ENCODE peak calls at places on chromosomes 7 and 10, in seven cellular contexts. P, J, U, F, B, O and C are unnamed samples.

GRCh38 chr7:99720370-99721128 is 14.4 kb downstream of the CYP3A7 start:
- DNase-seq in P (no peak), J (no peak), U (no peak), F (no peak), B (no peak), O (no peak), C (no peak)

GRCh38 chr10:112972606-112973005 is 22.6 kb downstream of the TCF7L2 start:
- DNase-seq in P (no peak), J (no peak), U (no peak), F (no peak), B (no peak), O (no peak), C (no peak)

GRCh38 chr7:12640299-12641096 is 46.9 kb upstream of the ARL4A start:
- DNase-seq in P (no peak), J (no peak), U (no peak), F (no peak), B (no peak), O (no peak), C (no peak)

GRCh38 chr10:9069136-9069535 is 1014.6 kb downstream of the GATA3 start:
- DNase-seq in P (no peak), J (no peak), U (no peak), F (no peak), B (no peak), O (no peak), C (no peak)

GRCh38 chr7:16739863-16740622 is 13.5 kb upstream of the TSPAN13 start:
- DNase-seq in P (no peak), J (no peak), U (no peak), F (no peak), B (no peak), O (no peak), C (peak; percentile 98)

GRCh38 chr7:99141756-99142726 is 1.9 kb downstream of the SMURF1 start:
- DNase-seq in P (no peak), J (peak; percentile 42), U (peak; percentile 57), F (peak; percentile 63), B (peak; percentile 44), O (peak; percentile 45), C (peak; percentile 87)

GRCh38 chr10:110209926-110210662 is 2.7 kb downstream of the MXI1 start:
- DNase-seq in P (no peak), J (peak; percentile 60), U (no peak), F (peak; percentile 61), B (no peak), O (peak; percentile 56), C (peak; percentile 59)

GRCh38 chr10:121709674-121710073 is 111.4 kb upstream of the FGFR2 start:
- DNase-seq in P (no peak), J (no peak), U (no peak), F (no peak), B (no peak), O (no peak), C (no peak)

GRCh38 chr7:100818825-100819224 is 8.5 kb downstream of the EPHB4 start:
- DNase-seq in P (no peak), J (no peak), U (no peak), F (no peak), B (no peak), O (no peak), C (no peak)

GRCh38 chr10:111128331-111129167 is 51.7 kb downstream of the ADRA2A start:
- DNase-seq in P (no peak), J (no peak), U (peak; percentile 26), F (no peak), B (peak; percentile 43), O (no peak), C (peak; percentile 73)

GRCh38 chr7:135206887-135207738 is 4.2 kb downstream of the WDR91 start:
- DNase-seq in P (no peak), J (no peak), U (no peak), F (no peak), B (no peak), O (peak; percentile 22), C (no peak)

GRCh38 chr7:82247814-82248433 is 195.7 kb downstream of the CACNA2D1 start:
- DNase-seq in P (no peak), J (peak; percentile 15), U (no peak), F (no peak), B (no peak), O (no peak), C (peak; percentile 18)

GRCh38 chr7:34991938-34992840 is 45.1 kb downstream of the DPY19L1 start:
- DNase-seq in P (no peak), J (no peak), U (no peak), F (peak; percentile 6), B (no peak), O (no peak), C (peak; percentile 52)

GRCh38 chr7:29345590-29345989 is 151.0 kb downstream of the CHN2 start:
- DNase-seq in P (no peak), J (no peak), U (peak; percentile 58), F (no peak), B (peak; percentile 47), O (no peak), C (peak; percentile 6)

GRCh38 chr10:11162828-11163599 is 145.3 kb downstream of the CELF2 start:
- DNase-seq in P (no peak), J (peak; percentile 90), U (peak; percentile 58), F (peak; percentile 62), B (peak; percentile 24), O (peak; percentile 87), C (no peak)

GRCh38 chr10:101227765-101228681 is 1.2 kb downstream of the LBX1 start:
- DNase-seq in P (no peak), J (no peak), U (no peak), F (no peak), B (no peak), O (no peak), C (no peak)

GRCh38 chr7:44793919-44794715 is 2.4 kb upstream of the PPIA start:
- DNase-seq in P (no peak), J (no peak), U (no peak), F (no peak), B (no peak), O (no peak), C (peak; percentile 65)

GRCh38 chr7:101519324-101520017 is 109.6 kb downstream of the MYL10 start:
- DNase-seq in P (no peak), J (no peak), U (no peak), F (no peak), B (no peak), O (no peak), C (peak; percentile 65)

GRCh38 chr7:20651960-20652544 is 36.6 kb downstream of the ABCB5 start:
- DNase-seq in P (no peak), J (no peak), U (no peak), F (no peak), B (no peak), O (no peak), C (no peak)

GRCh38 chr7:2008936-2009540 is 223.7 kb downstream of the MAD1L1 start:
- DNase-seq in P (peak; percentile 67), J (no peak), U (no peak), F (no peak), B (no peak), O (no peak), C (no peak)

GRCh38 chr7:78020131-78020873 is 221.7 kb downstream of the PHTF2 start:
- DNase-seq in P (no peak), J (peak; percentile 58), U (peak; percentile 83), F (no peak), B (peak; percentile 51), O (peak; percentile 37), C (peak; percentile 79)

GRCh38 chr10:63549810-63550209 is 28.6 kb downstream of the REEP3 start:
- DNase-seq in P (no peak), J (no peak), U (no peak), F (no peak), B (no peak), O (no peak), C (no peak)

GRCh38 chr7:101964680-101965079 is 147.3 kb downstream of the CUX1 start:
- DNase-seq in P (no peak), J (no peak), U (no peak), F (no peak), B (no peak), O (no peak), C (no peak)

GRCh38 chr10:103693070-103693811 is 162.1 kb downstream of the SH3PXD2A start:
- DNase-seq in P (no peak), J (peak; percentile 60), U (no peak), F (peak; percentile 37), B (no peak), O (peak; percentile 67), C (peak; percentile 18)

GRCh38 chr10:32951111-32951510 is 6.9 kb downstream of the ITGB1 start:
- DNase-seq in P (no peak), J (no peak), U (no peak), F (no peak), B (no peak), O (no peak), C (peak; percentile 29)

GRCh38 chr10:10605551-10606081 is 412.1 kb upstream of the CELF2 start:
- DNase-seq in P (no peak), J (no peak), U (no peak), F (no peak), B (no peak), O (no peak), C (peak; percentile 62)

GRCh38 chr10:6399241-6399701 is 180.8 kb downstream of the PRKCQ start:
- DNase-seq in P (no peak), J (peak; percentile 22), U (peak; percentile 77), F (no peak), B (peak; percentile 74), O (no peak), C (peak; percentile 74)

GRCh38 chr7:50940621-50941020 is 157.9 kb upstream of the GRB10 start:
- DNase-seq in P (no peak), J (no peak), U (no peak), F (no peak), B (no peak), O (no peak), C (peak; percentile 76)

GRCh38 chr10:33273295-33274002 is 61.0 kb downstream of the NRP1 start:
- DNase-seq in P (no peak), J (no peak), U (peak; percentile 49), F (no peak), B (peak; percentile 12), O (no peak), C (peak; percentile 98)

GRCh38 chr7:132527467-132528410 is 48.5 kb downstream of the PLXNA4 start:
- DNase-seq in P (no peak), J (no peak), U (no peak), F (no peak), B (no peak), O (no peak), C (no peak)

GRCh38 chr10:33039167-33039566 is 81.1 kb upstream of the ITGB1 start:
- DNase-seq in P (no peak), J (no peak), U (no peak), F (no peak), B (no peak), O (no peak), C (no peak)

GRCh38 chr7:74032624-74033371 is 4.8 kb downstream of the ELN start:
- DNase-seq in P (no peak), J (no peak), U (no peak), F (no peak), B (no peak), O (no peak), C (no peak)

GRCh38 chr10:105269011-105269410 is 627.9 kb downstream of the SORCS3 start:
- DNase-seq in P (no peak), J (no peak), U (no peak), F (no peak), B (no peak), O (no peak), C (no peak)

GRCh38 chr10:130221456-130222375 is 85.5 kb downstream of the GLRX3 start:
- DNase-seq in P (peak; percentile 43), J (no peak), U (no peak), F (no peak), B (no peak), O (no peak), C (no peak)

GRCh38 chr10:102962259-102962658 is 44.2 kb downstream of the CNNM2 start:
- DNase-seq in P (no peak), J (no peak), U (no peak), F (no peak), B (no peak), O (no peak), C (peak; percentile 8)

GRCh38 chr10:80265740-80266512 is 23.5 kb downstream of the MAT1A start:
- DNase-seq in P (no peak), J (no peak), U (no peak), F (no peak), B (no peak), O (no peak), C (no peak)

GRCh38 chr10:102300289-102300843 is 55.0 kb downstream of the GBF1 start:
- DNase-seq in P (no peak), J (no peak), U (no peak), F (no peak), B (no peak), O (no peak), C (peak; percentile 92)

GRCh38 chr7:114539575-114539974 is 125.0 kb downstream of the FOXP2 start:
- DNase-seq in P (no peak), J (no peak), U (no peak), F (no peak), B (no peak), O (no peak), C (peak; percentile 1)